ENCODE peak calls at places on chromosomes 13 and 19, in five cellular contexts. One of them, this sample, is unnamed. For H3K9me3, the result is how much of the 10 kb centered on the place peaks cover.

GRCh38 chr19:54299126-54299498 is 13.9 kb downstream of the LILRA5 start:
- DNase-seq in PC-3: no peak
- DNase-seq in left lung: no peak
- DNase-seq in mucosa of descending colon: no peak
- DNase-seq in right cardiac atrium: no peak
- DNase-seq in this sample: no peak

GRCh38 chr13:103694033-103694432 is 627.8 kb upstream of the SLC10A2 start:
- DNase-seq in PC-3: no peak
- DNase-seq in left lung: no peak
- DNase-seq in mucosa of descending colon: no peak
- DNase-seq in right cardiac atrium: no peak
- DNase-seq in this sample: no peak

GRCh38 chr13:87311165-87311564 is 360.0 kb upstream of the SLITRK5 start:
- DNase-seq in PC-3: no peak
- DNase-seq in left lung: no peak
- DNase-seq in mucosa of descending colon: no peak
- DNase-seq in right cardiac atrium: no peak
- DNase-seq in this sample: no peak

GRCh38 chr13:53460776-53461175 is 432.2 kb downstream of the OLFM4 start:
- DNase-seq in PC-3: no peak
- DNase-seq in left lung: no peak
- DNase-seq in mucosa of descending colon: no peak
- DNase-seq in right cardiac atrium: no peak
- DNase-seq in this sample: no peak

GRCh38 chr13:66809496-66809895 is 420.6 kb downstream of the PCDH9 start:
- DNase-seq in PC-3: no peak
- DNase-seq in left lung: no peak
- DNase-seq in mucosa of descending colon: no peak
- DNase-seq in right cardiac atrium: no peak
- DNase-seq in this sample: no peak

GRCh38 chr13:41691276-41691675 is 233.9 kb downstream of the RGCC start:
- DNase-seq in PC-3: no peak
- DNase-seq in left lung: no peak
- DNase-seq in mucosa of descending colon: no peak
- DNase-seq in right cardiac atrium: no peak
- DNase-seq in this sample: no peak

GRCh38 chr13:40318366-40318765 is 348.1 kb downstream of the FOXO1 start:
- DNase-seq in PC-3: no peak
- DNase-seq in left lung: peak
- DNase-seq in mucosa of descending colon: no peak
- DNase-seq in right cardiac atrium: peak
- DNase-seq in this sample: no peak

GRCh38 chr19:14556662-14557188 is 15.1 kb downstream of the NDUFB7 start:
- DNase-seq in PC-3: peak
- DNase-seq in left lung: peak
- DNase-seq in mucosa of descending colon: peak
- DNase-seq in right cardiac atrium: peak
- DNase-seq in this sample: peak

GRCh38 chr19:45322744-45323281 is at the start of gene CKM:
- DNase-seq in PC-3: no peak
- DNase-seq in left lung: no peak
- DNase-seq in mucosa of descending colon: no peak
- DNase-seq in right cardiac atrium: peak
- DNase-seq in this sample: no peak

GRCh38 chr19:45423033-45423588 is 606 bp downstream of the ERCC1 start:
- DNase-seq in PC-3: no peak
- DNase-seq in left lung: no peak
- DNase-seq in mucosa of descending colon: no peak
- DNase-seq in right cardiac atrium: no peak
- DNase-seq in this sample: no peak

GRCh38 chr19:35124098-35125060 is 8.8 kb downstream of the FXYD3 start:
- DNase-seq in PC-3: peak
- DNase-seq in left lung: peak
- DNase-seq in mucosa of descending colon: peak
- DNase-seq in right cardiac atrium: peak
- DNase-seq in this sample: peak

GRCh38 chr13:40292536-40292935 is 373.9 kb downstream of the FOXO1 start:
- DNase-seq in PC-3: no peak
- DNase-seq in left lung: no peak
- DNase-seq in mucosa of descending colon: no peak
- DNase-seq in right cardiac atrium: no peak
- DNase-seq in this sample: no peak

GRCh38 chr19:55490478-55491436 is 2.5 kb downstream of the SSC5D start:
- DNase-seq in PC-3: no peak
- DNase-seq in left lung: no peak
- DNase-seq in mucosa of descending colon: peak
- DNase-seq in right cardiac atrium: peak
- DNase-seq in this sample: no peak

GRCh38 chr13:68257111-68257842 is 1027.1 kb upstream of the PCDH9 start:
- DNase-seq in PC-3: no peak
- DNase-seq in left lung: no peak
- DNase-seq in mucosa of descending colon: no peak
- DNase-seq in right cardiac atrium: peak
- DNase-seq in this sample: no peak

GRCh38 chr19:50258918-50259372 is 55.5 kb downstream of the MYH14 start:
- DNase-seq in PC-3: peak
- DNase-seq in left lung: no peak
- DNase-seq in mucosa of descending colon: no peak
- DNase-seq in right cardiac atrium: peak
- DNase-seq in this sample: no peak

GRCh38 chr13:40789275-40790231 is at the start of gene SLC25A15:
- DNase-seq in PC-3: peak
- DNase-seq in left lung: peak
- DNase-seq in mucosa of descending colon: peak
- DNase-seq in right cardiac atrium: peak
- DNase-seq in this sample: peak

GRCh38 chr13:104831823-104832222 is 1703.6 kb downstream of the EFNB2 start:
- DNase-seq in PC-3: no peak
- DNase-seq in left lung: no peak
- DNase-seq in mucosa of descending colon: no peak
- DNase-seq in right cardiac atrium: no peak
- DNase-seq in this sample: no peak

GRCh38 chr19:55554749-55555152 is 9.4 kb upstream of the SBK3 start:
- DNase-seq in PC-3: no peak
- DNase-seq in left lung: no peak
- DNase-seq in mucosa of descending colon: no peak
- DNase-seq in right cardiac atrium: no peak
- DNase-seq in this sample: no peak

GRCh38 chr19:17933414-17934129 is 757 bp downstream of the CCDC124 start:
- DNase-seq in PC-3: peak
- DNase-seq in left lung: no peak
- DNase-seq in mucosa of descending colon: no peak
- DNase-seq in right cardiac atrium: no peak
- DNase-seq in this sample: no peak

GRCh38 chr19:55552620-55553019 is 7.3 kb upstream of the SBK3 start:
- DNase-seq in PC-3: no peak
- DNase-seq in left lung: no peak
- DNase-seq in mucosa of descending colon: no peak
- DNase-seq in right cardiac atrium: no peak
- DNase-seq in this sample: no peak

GRCh38 chr13:18959229-18959628 is 222.4 kb downstream of the TUBA3C start:
- DNase-seq in PC-3: no peak
- DNase-seq in left lung: no peak
- DNase-seq in mucosa of descending colon: no peak
- DNase-seq in right cardiac atrium: no peak
- DNase-seq in this sample: no peak

GRCh38 chr13:18960637-18961227 is 220.9 kb downstream of the TUBA3C start:
- DNase-seq in PC-3: no peak
- DNase-seq in left lung: no peak
- DNase-seq in mucosa of descending colon: no peak
- DNase-seq in right cardiac atrium: no peak
- DNase-seq in this sample: no peak

GRCh38 chr13:18962168-18962734 is 219.4 kb downstream of the TUBA3C start:
- DNase-seq in PC-3: no peak
- DNase-seq in left lung: no peak
- DNase-seq in mucosa of descending colon: no peak
- DNase-seq in right cardiac atrium: no peak
- DNase-seq in this sample: no peak

GRCh38 chr13:18961383-18962117 is 220.1 kb downstream of the TUBA3C start:
- DNase-seq in PC-3: no peak
- DNase-seq in left lung: no peak
- DNase-seq in mucosa of descending colon: no peak
- DNase-seq in right cardiac atrium: no peak
- DNase-seq in this sample: no peak

GRCh38 chr13:18959996-18960395 is 221.6 kb downstream of the TUBA3C start:
- DNase-seq in PC-3: no peak
- DNase-seq in left lung: no peak
- DNase-seq in mucosa of descending colon: no peak
- DNase-seq in right cardiac atrium: no peak
- DNase-seq in this sample: no peak
- H3K9me3 ChIP-seq in PC-3: under half
- H3K9me3 ChIP-seq in left lung: half or more
- H3K9me3 ChIP-seq in mucosa of descending colon: half or more
- H3K9me3 ChIP-seq in right cardiac atrium: under half
- H3K9me3 ChIP-seq in this sample: under half

GRCh38 chr19:22422220-22422619 is at the start of gene ZNF98:
- DNase-seq in PC-3: no peak
- DNase-seq in left lung: no peak
- DNase-seq in mucosa of descending colon: no peak
- DNase-seq in right cardiac atrium: peak
- DNase-seq in this sample: no peak
- H3K9me3 ChIP-seq in PC-3: under half
- H3K9me3 ChIP-seq in left lung: half or more
- H3K9me3 ChIP-seq in mucosa of descending colon: half or more
- H3K9me3 ChIP-seq in right cardiac atrium: under half
- H3K9me3 ChIP-seq in this sample: under half

DNA sequence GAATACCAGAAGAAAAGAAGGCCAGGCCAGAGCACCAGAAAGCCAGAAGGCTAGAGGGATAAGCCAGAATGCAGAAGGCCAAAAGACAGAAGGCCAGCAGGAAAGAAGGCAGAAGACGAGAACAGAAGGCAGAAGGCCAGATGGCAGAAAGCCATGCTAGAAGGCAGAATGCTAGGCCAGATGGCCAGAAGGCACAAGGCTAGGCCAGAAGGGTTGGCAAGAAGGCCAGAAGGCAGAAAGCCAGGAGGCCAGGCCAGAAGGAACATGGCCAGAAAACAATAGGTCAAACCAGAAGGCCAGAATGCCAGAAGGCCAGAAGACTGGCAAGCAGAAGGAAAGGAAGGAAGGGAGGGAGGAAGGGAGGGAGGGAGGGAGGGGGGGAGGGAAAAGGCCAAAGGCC is 188.8 kb downstream of the TUBA3C start:
- DNase-seq in PC-3: no peak
- DNase-seq in left lung: no peak
- DNase-seq in mucosa of descending colon: no peak
- DNase-seq in right cardiac atrium: no peak
- DNase-seq in this sample: no peak
- H3K9me3 ChIP-seq in PC-3: under half
- H3K9me3 ChIP-seq in left lung: half or more
- H3K9me3 ChIP-seq in mucosa of descending colon: half or more
- H3K9me3 ChIP-seq in right cardiac atrium: under half
- H3K9me3 ChIP-seq in this sample: under half

GRCh38 chr19:19719798-19720197 is 13.1 kb downstream of the ZNF14 start:
- DNase-seq in PC-3: no peak
- DNase-seq in left lung: no peak
- DNase-seq in mucosa of descending colon: no peak
- DNase-seq in right cardiac atrium: no peak
- DNase-seq in this sample: no peak

GRCh38 chr19:19721896-19722295 is 11.0 kb downstream of the ZNF14 start:
- DNase-seq in PC-3: no peak
- DNase-seq in left lung: no peak
- DNase-seq in mucosa of descending colon: no peak
- DNase-seq in right cardiac atrium: no peak
- DNase-seq in this sample: no peak
- H3K9me3 ChIP-seq in PC-3: under half
- H3K9me3 ChIP-seq in left lung: half or more
- H3K9me3 ChIP-seq in mucosa of descending colon: half or more
- H3K9me3 ChIP-seq in right cardiac atrium: under half
- H3K9me3 ChIP-seq in this sample: under half

DNA sequence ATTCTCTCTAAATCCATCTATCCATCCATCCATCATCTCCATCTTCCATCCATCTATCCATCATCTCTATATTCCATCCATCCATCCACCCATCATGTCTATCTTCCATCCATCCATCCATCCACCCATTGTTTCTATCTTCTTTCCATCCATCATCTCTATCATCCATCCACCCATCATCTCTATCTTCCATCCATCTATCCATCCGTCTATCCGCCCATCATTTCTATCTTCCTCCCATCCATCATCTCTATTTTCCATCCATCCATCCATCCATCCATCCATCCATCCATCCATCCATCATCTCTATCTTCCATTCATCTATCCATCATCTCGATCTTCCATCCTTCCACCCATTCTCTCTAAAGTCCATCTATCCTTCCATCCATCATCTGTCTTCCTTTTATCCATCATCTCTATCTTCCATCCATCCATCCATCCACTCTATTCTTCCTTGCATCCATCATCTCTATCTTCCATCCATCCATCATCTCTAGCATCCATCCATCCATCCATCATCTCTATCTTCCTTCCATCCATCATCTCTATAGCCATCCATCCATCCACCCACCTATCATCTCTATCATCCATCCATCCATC is 34.7 kb downstream of the NWD1 start:
- DNase-seq in PC-3: no peak
- DNase-seq in left lung: no peak
- DNase-seq in mucosa of descending colon: no peak
- DNase-seq in right cardiac atrium: no peak
- DNase-seq in this sample: no peak
- H3K9me3 ChIP-seq in PC-3: under half
- H3K9me3 ChIP-seq in left lung: under half
- H3K9me3 ChIP-seq in mucosa of descending colon: under half
- H3K9me3 ChIP-seq in right cardiac atrium: under half
- H3K9me3 ChIP-seq in this sample: under half